ENCODE peak calls at places on chromosome 1, in five cellular contexts. T, F, E, O and Z are unnamed samples. For H3K27me3, the result is how much of the 10 kb centered on the place peaks cover.

GRCh38 chr1:180358649-180359048 is 128.6 kb downstream of the LHX4 start:
- DNase-seq in T (no peak), F (peak), E (peak), O (no peak), Z (no peak)

GRCh38 chr1:246063013-246063616 is 444.0 kb downstream of the SMYD3 start:
- DNase-seq in T (no peak), F (no peak), E (no peak), O (no peak), Z (no peak)

GRCh38 chr1:56644941-56645662 is at the start of gene PRKAA2:
- DNase-seq in T (peak), F (peak), E (peak), O (peak), Z (peak)

GRCh38 chr1:50333595-50333974 is 89.7 kb downstream of the DMRTA2 start:
- DNase-seq in T (peak), F (peak), E (peak), O (peak), Z (no peak)

GRCh38 chr1:103109291-103109920 is 1.1 kb upstream of the COL11A1 start:
- DNase-seq in T (no peak), F (no peak), E (no peak), O (no peak), Z (no peak)

GRCh38 chr1:240712014-240712731 is 100.2 kb upstream of the GREM2 start:
- DNase-seq in T (no peak), F (no peak), E (peak), O (no peak), Z (no peak)

GRCh38 chr1:98706173-98706848 is 44.8 kb downstream of the SNX7 start:
- DNase-seq in T (no peak), F (no peak), E (peak), O (no peak), Z (no peak)

GRCh38 chr1:61157420-61157987 is 75.1 kb downstream of the NFIA start:
- DNase-seq in T (no peak), F (no peak), E (peak), O (no peak), Z (no peak)

GRCh38 chr1:169999357-169999756 is 75.1 kb downstream of the KIFAP3 start:
- DNase-seq in T (no peak), F (peak), E (peak), O (no peak), Z (no peak)

GRCh38 chr1:112713466-112714312 is 1.4 kb downstream of the PPM1J start:
- DNase-seq in T (peak), F (no peak), E (no peak), O (no peak), Z (no peak)

GRCh38 chr1:91080650-91081049 is 58.8 kb upstream of the ZNF644 start:
- DNase-seq in T (no peak), F (no peak), E (no peak), O (no peak), Z (no peak)

GRCh38 chr1:151915066-151915686 is 5.9 kb upstream of the THEM4 start:
- DNase-seq in T (no peak), F (no peak), E (peak), O (no peak), Z (no peak)

GRCh38 chr1:207429963-207430362 is 24.2 kb upstream of the CR2 start:
- DNase-seq in T (no peak), F (no peak), E (no peak), O (no peak), Z (no peak)

GRCh38 chr1:163531345-163531744 is 209.6 kb downstream of the NUF2 start:
- DNase-seq in T (no peak), F (no peak), E (no peak), O (no peak), Z (no peak)

GRCh38 chr1:61496501-61496900 is 228.4 kb downstream of the TM2D1 start:
- DNase-seq in T (no peak), F (no peak), E (no peak), O (no peak), Z (no peak)

GRCh38 chr1:53837924-53838653 is at the start of gene NDC1:
- DNase-seq in T (peak), F (peak), E (peak), O (peak), Z (peak)

GRCh38 chr1:45037456-45037855 is 25.4 kb downstream of the UROD start:
- DNase-seq in T (no peak), F (no peak), E (peak), O (no peak), Z (no peak)

GRCh38 chr1:109104364-109105151 is 9.4 kb upstream of the ELAPOR1 start:
- DNase-seq in T (no peak), F (no peak), E (peak), O (no peak), Z (no peak)

GRCh38 chr1:75233302-75233929 is 99.2 kb downstream of the LHX8 start:
- DNase-seq in T (no peak), F (no peak), E (peak), O (no peak), Z (no peak)

DNA sequence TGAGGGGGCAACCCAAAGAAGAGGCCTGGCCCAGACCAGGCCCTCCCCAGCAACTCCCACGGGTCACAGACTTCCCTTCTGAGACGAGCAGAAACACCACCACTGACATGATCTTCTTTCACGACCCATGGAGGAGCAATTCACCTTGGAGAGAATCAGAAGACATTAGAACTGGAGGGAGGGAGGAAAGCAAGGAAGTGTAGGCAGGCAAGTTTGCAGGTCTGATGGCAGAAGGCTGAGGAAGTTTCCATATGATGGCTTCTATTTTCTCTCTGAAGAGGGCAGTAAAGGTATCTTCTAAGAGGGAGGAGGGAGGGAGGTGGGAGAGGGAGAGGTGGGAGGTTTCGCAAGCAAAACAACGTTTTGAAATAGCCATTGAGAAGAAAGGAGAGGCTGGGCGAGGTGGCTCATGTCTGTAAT is 1.4 kb upstream of the UBXN10 start:
- DNase-seq in T (no peak), F (no peak), E (no peak), O (no peak), Z (no peak)
- H3K27me3 ChIP-seq in T (under half), F (under half), E (half or more), O (under half), Z (under half)

GRCh38 chr1:231093158-231093922 is 53.3 kb upstream of the FAM89A start:
- DNase-seq in T (no peak), F (no peak), E (no peak), O (no peak), Z (no peak)
- H3K27me3 ChIP-seq in T (under half), F (under half), E (under half), O (under half), Z (under half)

GRCh38 chr1:47436979-47437517 is 796 bp upstream of the FOXD2 start:
- DNase-seq in T (no peak), F (no peak), E (peak), O (no peak), Z (no peak)
- H3K27me3 ChIP-seq in T (under half), F (half or more), E (under half), O (half or more), Z (under half)

DNA sequence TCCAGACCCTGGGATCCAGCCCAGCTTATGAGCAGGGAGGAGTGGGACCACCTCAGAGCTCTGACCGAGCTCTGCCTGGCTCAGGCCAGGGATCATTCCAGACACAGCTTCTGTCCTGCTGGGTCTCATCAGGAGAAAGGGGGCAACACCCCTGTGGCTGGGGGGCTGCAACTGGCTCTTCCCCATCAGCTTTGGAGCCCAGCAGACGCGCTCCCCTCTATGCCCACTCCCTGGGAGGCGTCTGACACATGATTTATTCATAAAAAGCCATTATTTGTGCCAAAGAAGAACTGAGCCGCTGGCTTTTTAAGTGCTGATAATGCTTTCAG is 24.9 kb downstream of the FOXO6 start:
- DNase-seq in T (no peak), F (no peak), E (no peak), O (no peak), Z (no peak)
- H3K27me3 ChIP-seq in T (under half), F (under half), E (half or more), O (under half), Z (under half)

DNA sequence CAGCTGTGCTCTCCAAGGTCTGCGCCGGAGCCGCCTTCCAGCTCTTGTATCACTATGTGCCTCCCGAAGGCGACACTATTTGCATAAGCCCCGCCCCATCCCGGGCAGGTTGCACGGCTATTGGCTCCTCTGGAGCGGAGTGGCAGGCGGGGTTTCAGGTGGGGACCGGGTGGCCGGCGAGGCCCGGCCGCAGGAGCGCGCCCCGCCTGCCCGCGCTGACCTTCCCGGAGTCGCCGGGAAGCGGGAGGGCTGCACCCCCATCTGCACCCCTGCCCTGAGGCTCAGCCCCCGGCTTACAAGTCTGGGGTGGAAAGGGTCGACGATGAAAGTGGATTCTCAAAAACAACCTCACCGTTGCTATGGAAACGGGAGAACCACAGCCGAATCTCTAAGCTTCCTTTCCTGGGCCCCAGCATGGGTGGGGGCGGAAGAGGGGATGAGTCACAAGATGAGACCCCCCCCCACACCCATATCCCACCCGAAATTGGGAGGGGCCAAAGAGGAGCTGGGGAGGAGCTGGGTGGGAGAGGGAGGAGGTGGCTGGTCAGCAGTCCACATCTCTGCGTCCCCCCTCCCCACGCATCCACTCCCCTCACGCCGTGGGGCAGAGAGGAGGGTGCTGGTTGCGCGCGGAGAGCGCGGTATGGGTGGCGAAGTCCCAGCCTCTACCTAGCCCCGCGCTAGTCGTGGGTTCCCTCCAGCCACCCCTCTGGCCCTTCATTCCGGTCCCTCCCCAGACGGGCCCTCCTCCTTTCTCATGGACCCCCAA is at the start of gene HPCAL4:
- DNase-seq in T (peak), F (peak), E (peak), O (peak), Z (peak)
- H3K27me3 ChIP-seq in T (under half), F (half or more), E (half or more), O (half or more), Z (under half)

DNA sequence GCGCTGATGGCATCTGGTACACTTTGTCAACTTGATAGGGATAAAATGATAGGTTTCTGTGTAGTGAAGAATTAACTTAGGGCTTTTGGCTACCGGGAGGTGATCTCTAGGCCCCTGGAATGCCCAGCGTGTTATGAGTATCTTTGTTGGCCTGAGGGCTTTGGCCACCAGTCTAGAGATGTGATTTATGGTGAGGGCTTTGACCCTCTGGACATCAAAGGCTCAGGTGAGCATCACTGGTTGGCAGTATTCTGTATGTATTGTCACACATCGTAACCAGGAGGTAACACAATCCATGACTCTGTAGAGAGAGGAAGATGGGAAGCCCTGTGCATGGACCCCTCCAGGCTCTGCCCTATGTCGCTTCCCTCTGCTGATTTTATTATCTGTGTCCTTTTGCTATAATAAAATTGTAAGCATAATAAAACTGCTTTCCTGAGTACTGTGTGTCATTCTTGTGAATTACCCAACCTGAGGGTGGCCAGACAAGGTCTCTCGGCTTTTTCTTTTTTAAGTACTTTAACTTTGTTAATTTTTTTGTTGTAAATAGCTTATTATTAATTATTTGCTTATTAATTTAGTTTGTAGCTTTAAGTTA is 40.2 kb upstream of the PRDX6 start:
- DNase-seq in T (no peak), F (no peak), E (no peak), O (no peak), Z (no peak)
- H3K27me3 ChIP-seq in T (under half), F (under half), E (under half), O (under half), Z (under half)

GRCh38 chr1:114156538-114157274 is 3.0 kb upstream of the SYT6 start:
- DNase-seq in T (no peak), F (no peak), E (no peak), O (no peak), Z (no peak)
- H3K27me3 ChIP-seq in T (under half), F (half or more), E (half or more), O (half or more), Z (under half)

DNA sequence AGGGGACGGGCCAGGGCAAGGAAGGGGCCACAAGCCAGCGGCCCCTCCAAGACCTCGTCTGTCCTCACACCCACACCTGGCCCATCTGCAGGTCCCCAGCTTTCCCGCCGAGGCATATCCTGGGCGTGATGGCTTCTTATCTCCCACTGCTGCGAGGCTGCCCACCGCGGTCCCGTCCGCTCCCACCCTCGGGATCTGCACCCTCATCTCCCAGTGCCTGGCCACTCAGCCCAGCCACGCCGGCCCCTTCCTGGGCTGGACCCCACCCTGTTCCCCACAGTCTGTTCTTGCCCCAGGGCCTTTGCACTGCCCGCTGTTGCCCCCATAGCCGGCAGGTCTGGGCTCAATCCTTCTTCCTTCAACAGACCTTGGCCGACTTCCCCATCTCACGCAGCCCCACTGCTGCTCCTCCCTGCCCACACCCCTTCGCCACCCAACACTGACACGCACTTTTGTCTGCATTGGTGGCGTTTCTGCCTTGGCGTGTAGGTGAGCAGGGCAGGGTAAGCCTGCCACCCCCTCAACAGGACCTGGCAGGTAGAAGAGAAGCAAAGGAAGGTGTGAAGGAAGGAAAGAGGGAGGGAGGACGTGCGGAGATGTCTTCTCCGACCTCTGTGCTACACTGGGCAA is 4.4 kb upstream of the TTC34 start:
- DNase-seq in T (no peak), F (no peak), E (no peak), O (peak), Z (no peak)
- H3K27me3 ChIP-seq in T (under half), F (half or more), E (under half), O (half or more), Z (under half)

GRCh38 chr1:95905818-95906395 is 671.9 kb downstream of the RWDD3 start:
- DNase-seq in T (no peak), F (no peak), E (no peak), O (no peak), Z (no peak)
- H3K27me3 ChIP-seq in T (under half), F (under half), E (under half), O (under half), Z (under half)

GRCh38 chr1:46489169-46489637 is 433 bp upstream of the DMBX1 start:
- DNase-seq in T (no peak), F (no peak), E (no peak), O (peak), Z (no peak)

GRCh38 chr1:46490603-46491499 is 1.2 kb downstream of the DMBX1 start:
- DNase-seq in T (no peak), F (no peak), E (no peak), O (peak), Z (no peak)

GRCh38 chr1:46491500-46492268 is 2.0 kb downstream of the DMBX1 start:
- DNase-seq in T (no peak), F (no peak), E (no peak), O (peak), Z (no peak)

GRCh38 chr1:46488343-46489168 is 1.1 kb upstream of the DMBX1 start:
- DNase-seq in T (no peak), F (no peak), E (peak), O (peak), Z (no peak)

GRCh38 chr1:46489638-46490602 is at the start of gene DMBX1:
- DNase-seq in T (no peak), F (no peak), E (no peak), O (peak), Z (no peak)
- H3K27me3 ChIP-seq in T (under half), F (half or more), E (half or more), O (half or more), Z (under half)